ENCODE peak calls at places on chromosomes 5 and 9, in ten cellular contexts. E is stomach, U is fibroblast of the aortic adventitia, K is foreskin fibroblast, S is epithelial cell of esophagus, V is astrocyte of the spinal cord, Q is AG09309, C is heart left ventricle, F is suprapubic skin, Y is breast epithelium. G is an unnamed sample.

GRCh38 chr9:19471737-19472648 is 63.2 kb downstream of the ACER2 start:
- DNase-seq in F (peak), V (peak), U (peak), C (peak), S (peak), K (peak), Y (peak), E (peak), Q (no peak), G (peak)

GRCh38 chr5:10251409-10251808 is 1.3 kb downstream of the CCT5 start:
- DNase-seq in F (no peak), Y (no peak), K (no peak), C (no peak), E (no peak), U (no peak), V (no peak), Q (no peak), S (peak), G (no peak)

GRCh38 chr9:104826109-104826775 is 62.3 kb downstream of the NIPSNAP3B start:
- DNase-seq in S (no peak), U (no peak), E (no peak), C (no peak), F (no peak), Y (no peak), V (no peak), Q (no peak), K (no peak), G (no peak)

GRCh38 chr9:93091453-93092081 is 4.5 kb upstream of the CARD19 start:
- DNase-seq in E (no peak), F (peak), C (peak), S (peak), U (peak), K (peak), V (peak), Q (no peak), Y (no peak), G (peak)

GRCh38 chr5:143249851-143250250 is 153.6 kb downstream of the NR3C1 start:
- DNase-seq in C (no peak), S (peak), Y (no peak), Q (no peak), F (no peak), E (no peak), U (peak), V (no peak), K (no peak), G (no peak)

GRCh38 chr5:136216230-136216629 is 23.3 kb upstream of the SMIM32 start:
- DNase-seq in U (no peak), K (no peak), C (no peak), Q (no peak), S (no peak), Y (no peak), V (no peak), F (no peak), E (no peak), G (no peak)

GRCh38 chr9:71897573-71897972 is 13.4 kb downstream of the ABHD17B start:
- DNase-seq in F (no peak), Y (no peak), C (no peak), K (no peak), Q (no peak), E (no peak), V (no peak), S (peak), U (no peak), G (no peak)

GRCh38 chr5:112491257-112491656 is 72.2 kb upstream of the EPB41L4A start:
- DNase-seq in Y (no peak), V (no peak), F (no peak), S (peak), U (no peak), E (no peak), K (no peak), Q (no peak), C (no peak), G (no peak)

GRCh38 chr9:132804576-132805295 is 73.3 kb downstream of the AK8 start:
- DNase-seq in C (no peak), S (no peak), Q (no peak), Y (no peak), K (no peak), E (no peak), U (no peak), V (no peak), F (no peak), G (no peak)

GRCh38 chr9:88813810-88814209 is 177.5 kb upstream of the S1PR3 start:
- DNase-seq in C (no peak), Q (no peak), U (no peak), S (no peak), K (no peak), F (no peak), E (no peak), Y (no peak), V (no peak), G (no peak)

GRCh38 chr5:113478691-113479090 is 9.6 kb downstream of the MCC start:
- DNase-seq in F (no peak), U (no peak), E (no peak), Q (no peak), K (no peak), S (no peak), V (no peak), C (no peak), Y (no peak), G (no peak)

GRCh38 chr9:124038790-124039633 is 27.4 kb downstream of the LHX2 start:
- DNase-seq in Q (no peak), C (no peak), F (no peak), E (no peak), V (no peak), K (no peak), Y (no peak), S (no peak), U (no peak), G (no peak)

GRCh38 chr5:79170661-79171060 is 59.1 kb downstream of the BHMT start:
- DNase-seq in K (no peak), F (no peak), C (no peak), E (no peak), S (no peak), U (no peak), V (no peak), Y (no peak), Q (no peak), G (no peak)

GRCh38 chr9:127283917-127284316 is 19.3 kb downstream of the GARNL3 start:
- DNase-seq in F (no peak), V (peak), K (peak), E (no peak), C (no peak), Y (no peak), Q (peak), U (peak), S (peak), G (no peak)

GRCh38 chr5:136424835-136425694 is 59.7 kb upstream of the TRPC7 start:
- DNase-seq in V (peak), K (peak), C (peak), Q (no peak), S (peak), E (peak), Y (no peak), F (no peak), U (peak), G (peak)

GRCh38 chr5:169756071-169756765 is 119.1 kb downstream of the DOCK2 start:
- DNase-seq in U (no peak), V (no peak), K (no peak), F (no peak), Y (no peak), C (no peak), S (no peak), Q (no peak), E (no peak), G (no peak)

GRCh38 chr9:14661421-14662059 is 31.7 kb downstream of the ZDHHC21 start:
- DNase-seq in S (peak), C (no peak), F (no peak), E (no peak), Q (no peak), V (peak), K (no peak), U (peak), Y (no peak), G (no peak)

GRCh38 chr9:31606678-31607077 is 777.8 kb upstream of the ACO1 start:
- DNase-seq in E (no peak), F (no peak), C (no peak), Q (no peak), V (no peak), S (no peak), U (no peak), K (no peak), Y (no peak), G (no peak)

GRCh38 chr5:54243483-54244080 is 66.8 kb downstream of the ARL15 start:
- DNase-seq in V (peak), K (peak), C (no peak), E (no peak), Q (no peak), U (peak), S (peak), Y (no peak), F (no peak), G (no peak)

GRCh38 chr9:135332979-135333748 is 146.4 kb upstream of the PPP1R26 start:
- DNase-seq in Q (no peak), K (no peak), Y (no peak), C (no peak), V (no peak), S (no peak), F (no peak), E (no peak), U (no peak), G (no peak)

GRCh38 chr9:125754096-125754495 is 6.9 kb downstream of the PBX3 start:
- DNase-seq in F (no peak), U (no peak), Y (no peak), K (no peak), S (no peak), Q (no peak), E (no peak), C (no peak), V (no peak), G (no peak)

GRCh38 chr9:81601639-81602623 is 87.4 kb downstream of the TLE1 start:
- DNase-seq in Y (peak), E (no peak), Q (no peak), S (peak), F (no peak), C (no peak), V (no peak), U (no peak), K (no peak), G (no peak)

GRCh38 chr9:30722065-30722464 is 1662.4 kb upstream of the ACO1 start:
- DNase-seq in U (no peak), S (no peak), V (no peak), Y (no peak), K (no peak), C (no peak), Q (no peak), F (no peak), E (no peak), G (no peak)

GRCh38 chr9:107674937-107675277 is 185.3 kb upstream of the KLF4 start:
- DNase-seq in C (no peak), S (no peak), V (no peak), Y (no peak), U (no peak), F (peak), Q (no peak), K (peak), E (no peak), G (peak)

GRCh38 chr9:68876265-68876664 is 137.6 kb downstream of the PRKACG start:
- DNase-seq in Y (no peak), K (no peak), C (no peak), F (no peak), Q (no peak), S (no peak), U (no peak), E (no peak), V (no peak), G (no peak)

GRCh38 chr9:76027426-76027825 is 137.0 kb downstream of the PCSK5 start:
- DNase-seq in K (no peak), E (no peak), Q (no peak), F (no peak), V (peak), Y (no peak), S (peak), U (peak), C (no peak), G (no peak)

GRCh38 chr9:84140535-84141101 is 160.0 kb downstream of the RMI1 start:
- DNase-seq in Q (no peak), V (peak), F (no peak), C (no peak), U (peak), E (peak), S (no peak), Y (no peak), K (no peak), G (peak)

GRCh38 chr9:113876806-113877236 is 712 bp downstream of the ZNF618 start:
- DNase-seq in U (peak), Q (no peak), K (no peak), C (no peak), F (no peak), S (no peak), E (no peak), V (peak), Y (no peak), G (no peak)

GRCh38 chr5:132260051-132260450 is 2.6 kb downstream of the PDLIM4 start:
- DNase-seq in C (no peak), Y (peak), F (no peak), S (peak), U (no peak), E (no peak), K (no peak), Q (no peak), V (peak), G (peak)

GRCh38 chr5:149639718-149640117 is 58.4 kb downstream of the ARHGEF37 start:
- DNase-seq in E (no peak), K (no peak), S (no peak), C (no peak), Y (no peak), V (no peak), Q (no peak), F (no peak), U (no peak), G (peak)

GRCh38 chr5:88667187-88668141 is 215.5 kb downstream of the MEF2C start:
- DNase-seq in Q (no peak), F (no peak), E (no peak), U (no peak), C (no peak), Y (no peak), S (no peak), K (no peak), V (peak), G (no peak)

GRCh38 chr5:168291281-168291960 is at the start of gene WWC1:
- DNase-seq in V (no peak), S (peak), C (no peak), Q (no peak), Y (peak), U (no peak), E (peak), K (peak), F (peak), G (no peak)

GRCh38 chr5:97011567-97011966 is 75.7 kb downstream of the LNPEP start:
- DNase-seq in Q (no peak), U (no peak), Y (no peak), V (no peak), E (no peak), C (no peak), S (no peak), F (no peak), K (no peak), G (no peak)

GRCh38 chr9:90611121-90611520 is 31.5 kb downstream of the DIRAS2 start:
- DNase-seq in K (no peak), S (no peak), V (no peak), E (no peak), Q (no peak), U (no peak), Y (no peak), F (no peak), C (no peak), G (no peak)

GRCh38 chr5:32027717-32028321 is 146.3 kb downstream of the GOLPH3 start:
- DNase-seq in F (peak), K (peak), U (peak), E (no peak), C (peak), V (peak), Y (peak), S (peak), Q (peak), G (peak)

GRCh38 chr9:126614455-126615248 is 924 bp downstream of the LMX1B start:
- DNase-seq in V (no peak), S (no peak), F (peak), U (no peak), C (no peak), K (no peak), E (no peak), Y (no peak), Q (no peak), G (no peak)

GRCh38 chr5:101418735-101419134 is 515.7 kb upstream of the ST8SIA4 start:
- DNase-seq in U (peak), V (peak), Q (no peak), F (no peak), S (no peak), C (no peak), Y (no peak), E (no peak), K (peak), G (no peak)

GRCh38 chr5:174410716-174411512 is 313.5 kb upstream of the MSX2 start:
- DNase-seq in Y (no peak), F (no peak), V (no peak), S (no peak), C (no peak), Q (peak), E (no peak), K (no peak), U (peak), G (no peak)

DNA sequence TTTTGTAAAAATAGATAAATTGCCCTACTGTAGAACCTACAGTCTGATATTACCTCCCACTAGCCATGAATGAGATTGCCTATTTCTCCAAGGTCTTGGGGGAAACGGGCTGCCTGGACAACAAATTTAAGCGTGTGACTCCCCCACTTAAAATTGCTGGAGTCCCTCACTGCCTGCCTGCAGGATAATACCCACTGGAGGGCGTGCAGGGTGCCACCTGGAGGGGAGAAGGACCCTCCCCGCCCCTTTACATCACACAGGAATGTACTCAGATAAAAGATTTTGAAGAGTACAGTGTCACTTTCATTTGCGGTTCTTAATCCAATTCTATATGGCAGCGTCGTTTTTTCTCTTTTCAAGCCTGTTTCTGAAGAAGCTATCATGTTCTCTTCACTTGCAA is 6.2 kb upstream of the TRIM7 start:
- DNase-seq in U (no peak), C (no peak), S (no peak), Q (no peak), E (no peak), F (no peak), Y (no peak), K (no peak), V (no peak), G (no peak)
- TF ChIP-seq CTCF in U (no peak), C (no peak), S (no peak), Q (no peak), E (no peak), F (no peak), Y (no peak), K (no peak), V (no peak), G (no peak)

DNA sequence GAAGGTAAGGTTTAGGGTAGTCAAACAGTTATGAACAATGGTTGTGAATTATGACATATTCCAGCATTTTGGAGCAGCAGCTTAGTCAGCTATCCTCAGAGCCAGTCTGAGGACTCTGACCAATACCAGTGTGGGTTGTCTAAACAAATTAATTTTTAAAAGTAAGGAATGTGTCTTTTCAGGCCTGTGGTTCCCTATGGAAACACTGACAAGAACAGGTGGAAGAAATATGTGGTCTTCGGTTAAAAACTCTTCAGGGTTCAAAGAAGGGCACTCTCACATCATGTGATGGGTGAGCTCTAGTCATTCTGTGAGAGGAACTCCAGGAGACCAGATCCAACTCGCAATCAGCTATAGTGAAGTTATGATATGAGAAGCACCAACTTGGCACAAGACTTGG is 33.5 kb upstream of the ALDOB start:
- DNase-seq in C (no peak), E (no peak), K (no peak), U (no peak), V (no peak), Y (no peak), F (no peak), Q (no peak), S (no peak), G (no peak)
- H3K4me3 ChIP-seq in C (no peak), E (no peak), K (no peak), U (no peak), V (no peak), Y (no peak), F (no peak), Q (no peak), S (no peak), G (no peak)

GRCh38 chr5:176744584-176744965 is 65.8 kb upstream of the UNC5A start:
- DNase-seq in F (peak), U (no peak), Q (no peak), Y (no peak), C (no peak), V (no peak), E (no peak), S (no peak), K (no peak), G (no peak)
- TF ChIP-seq CTCF in F (no peak), U (peak), Q (peak), Y (no peak), C (no peak), V (peak), E (no peak), S (peak), K (peak), G (no peak)

DNA sequence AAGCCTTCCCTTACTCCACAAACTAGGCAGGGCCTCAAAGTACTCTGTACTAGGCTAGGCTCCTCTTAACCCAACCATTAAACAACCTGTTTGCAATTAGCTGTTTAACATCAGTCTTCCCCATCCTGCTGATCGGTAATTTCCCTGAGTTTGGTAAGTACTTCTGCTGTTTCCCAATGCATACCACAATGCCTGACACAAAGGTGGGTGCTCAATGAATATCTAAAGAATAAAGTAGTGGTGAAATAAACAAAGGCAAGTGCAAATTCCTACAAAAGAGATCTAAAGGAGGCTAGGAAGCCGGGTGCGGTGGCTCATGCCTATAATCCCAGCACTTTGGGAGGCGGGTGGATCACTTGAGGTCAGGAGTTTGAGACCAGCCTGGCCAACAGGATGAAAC is 25.0 kb downstream of the FBXW2 start:
- DNase-seq in U (no peak), E (no peak), C (no peak), Q (no peak), S (no peak), F (no peak), K (no peak), Y (no peak), V (no peak), G (no peak)
- H3K4me3 ChIP-seq in U (no peak), E (no peak), C (no peak), Q (no peak), S (no peak), F (no peak), K (no peak), Y (no peak), V (no peak), G (no peak)

DNA sequence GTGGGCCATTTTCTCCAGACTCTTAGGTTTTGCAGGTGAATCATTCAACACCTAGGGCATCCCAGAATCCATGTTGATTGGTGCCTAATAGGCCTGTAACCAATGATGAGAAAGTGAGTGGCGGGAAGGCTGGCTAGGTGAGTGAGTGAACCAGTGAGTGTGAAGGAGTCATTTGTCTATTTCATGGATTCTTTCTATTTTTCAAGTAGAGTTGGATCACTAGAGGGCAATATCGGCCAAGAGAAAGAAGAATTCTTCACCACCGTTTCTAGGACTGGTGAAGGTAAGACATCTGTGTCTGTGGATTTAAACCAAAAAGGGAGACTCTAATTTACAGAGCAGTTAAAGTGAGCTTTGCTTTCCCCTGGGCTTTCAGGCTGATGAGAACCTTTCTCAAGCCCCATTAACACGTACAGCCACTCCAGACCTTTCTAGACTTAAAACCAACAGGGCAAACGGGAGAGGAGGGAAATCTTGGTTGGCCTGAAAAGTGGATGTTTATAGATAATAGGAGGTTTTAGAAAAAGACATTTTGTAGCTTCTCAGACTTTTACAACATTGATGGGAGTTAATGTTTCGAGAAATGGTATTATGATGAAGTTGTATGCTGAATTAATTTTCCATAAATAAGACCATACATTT is 114.3 kb upstream of the IL12B start:
- DNase-seq in F (no peak), V (peak), Q (no peak), E (no peak), K (peak), Y (no peak), S (peak), C (no peak), U (peak), G (no peak)
- TF ChIP-seq CTCF in F (peak), V (peak), Q (peak), E (peak), K (peak), Y (no peak), S (peak), C (peak), U (peak), G (no peak)